ENCODE peak calls at places on chromosomes 6 and 20, in ten cellular contexts. Y, Z, I, J, R, W, N, Q, A and K are unnamed samples.
A peak's percentile ranks its signal among the peaks of the same experiment; 100 is the strongest.

GRCh38 chr6:22470454-22471368 is 98.7 kb upstream of the HDGFL1 start:
- DNase-seq in W (no peak), Y (no peak), N (no peak), Q (no peak), I (no peak), R (peak; percentile 58), A (peak; percentile 63), Z (peak; percentile 89), J (no peak), K (peak; percentile 54)

GRCh38 chr6:6008114-6008647 is 1.5 kb upstream of the NRN1 start:
- DNase-seq in Y (no peak), I (no peak), J (no peak), Z (no peak), A (no peak), Q (no peak), R (no peak), N (no peak), W (no peak), K (no peak)

GRCh38 chr20:30412972-30413371 is 844.5 kb upstream of the DEFB115 start:
- DNase-seq in W (no peak), Y (no peak), R (no peak), J (no peak), I (no peak), A (no peak), Z (no peak), Q (no peak), N (no peak), K (no peak)

GRCh38 chr6:13708679-13709261 is 2.9 kb downstream of the RANBP9 start:
- DNase-seq in Z (peak; percentile 14), Y (no peak), W (no peak), N (no peak), I (no peak), Q (peak; percentile 45), A (no peak), J (no peak), R (no peak), K (no peak)

GRCh38 chr6:44056392-44057237 is 70.6 kb downstream of the MRPL14 start:
- DNase-seq in Y (no peak), R (peak; percentile 60), W (no peak), J (no peak), Q (no peak), A (peak; percentile 49), Z (no peak), N (no peak), I (no peak), K (no peak)

GRCh38 chr20:1876975-1877603 is 18.1 kb upstream of the SIRPA start:
- DNase-seq in J (no peak), A (no peak), N (peak; percentile 44), W (no peak), Y (no peak), Z (no peak), I (no peak), R (peak; percentile 73), Q (peak; percentile 46), K (no peak)

GRCh38 chr6:79440590-79440989 is 96.6 kb downstream of the LCA5 start:
- DNase-seq in I (no peak), J (no peak), R (no peak), Q (no peak), Y (no peak), N (no peak), Z (no peak), W (no peak), A (no peak), K (no peak)

GRCh38 chr6:53628354-53629119 is 37.0 kb downstream of the KLHL31 start:
- DNase-seq in A (no peak), J (no peak), I (no peak), Z (peak; percentile 98), W (no peak), Q (no peak), Y (no peak), N (no peak), R (no peak), K (no peak)

GRCh38 chr6:122220254-122220653 is 179.2 kb upstream of the HSF2 start:
- DNase-seq in R (no peak), A (no peak), Z (no peak), Y (no peak), W (no peak), J (no peak), I (no peak), Q (no peak), N (no peak), K (no peak)

GRCh38 chr6:158031445-158032353 is 50.0 kb downstream of the SYNJ2 start:
- DNase-seq in J (no peak), Y (no peak), I (peak; percentile 87), Q (no peak), Z (no peak), R (peak; percentile 16), A (no peak), N (peak; percentile 21), W (peak; percentile 50), K (peak; percentile 82)

GRCh38 chr6:158033077-158033750 is 51.6 kb downstream of the SYNJ2 start:
- DNase-seq in I (no peak), A (no peak), N (no peak), Y (no peak), Q (no peak), Z (no peak), R (no peak), W (no peak), J (no peak), K (peak; percentile 43)

GRCh38 chr6:158036261-158036660 is 54.6 kb downstream of the SYNJ2 start:
- DNase-seq in J (no peak), I (no peak), A (no peak), Y (no peak), W (no peak), N (no peak), Q (no peak), Z (no peak), R (no peak), K (no peak)

GRCh38 chr6:158032354-158032733 is 50.7 kb downstream of the SYNJ2 start:
- DNase-seq in Q (no peak), A (no peak), Y (no peak), Z (no peak), W (no peak), I (no peak), R (no peak), J (no peak), N (no peak), K (peak; percentile 28)

DNA sequence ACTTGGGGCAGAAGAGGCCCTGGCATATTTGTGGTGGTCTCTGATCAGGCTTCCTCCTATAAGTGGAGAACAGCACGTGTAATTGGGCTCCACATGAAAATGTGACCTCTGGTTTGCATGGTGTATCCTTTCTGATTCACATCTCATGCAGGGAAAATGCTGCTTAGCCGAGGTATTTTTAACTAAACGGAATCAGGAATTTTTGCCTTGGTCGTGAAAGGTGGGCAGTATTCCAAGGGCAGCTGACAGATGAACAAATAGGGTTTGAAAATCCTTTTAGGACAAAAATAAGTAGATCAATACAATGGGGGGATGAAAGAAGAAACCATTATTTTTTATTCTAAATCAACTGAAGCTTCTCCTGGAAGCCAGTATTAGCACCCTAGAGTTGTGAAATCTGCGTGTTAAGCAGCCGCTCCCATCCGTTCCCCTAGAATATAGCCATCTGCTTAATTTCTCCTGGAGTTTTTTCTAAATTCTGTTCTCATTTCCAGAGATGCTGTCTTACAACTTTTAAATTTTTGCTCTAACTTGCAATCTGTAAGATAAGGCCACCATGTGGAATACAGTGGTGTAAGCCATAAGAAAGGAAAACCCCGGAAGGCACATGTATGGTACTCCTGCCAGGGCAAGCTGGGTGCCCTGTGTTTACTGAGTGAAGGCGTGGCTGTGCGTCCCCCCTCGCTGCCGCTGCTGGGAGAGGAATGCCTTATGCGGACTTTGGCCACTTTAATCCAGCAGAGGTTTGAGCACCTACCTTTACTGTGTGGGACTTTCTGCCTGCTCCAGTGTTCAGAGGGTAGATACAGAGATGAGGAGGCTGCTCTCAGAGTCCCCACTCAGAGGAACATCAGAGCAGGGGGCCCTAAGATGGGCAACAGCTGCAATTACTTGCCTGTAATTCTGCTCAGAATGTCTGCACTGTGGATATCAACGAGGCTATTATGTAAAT is 52.4 kb downstream of the SYNJ2 start:
- DNase-seq in Y (no peak), Q (no peak), W (no peak), N (no peak), A (peak; percentile 92), I (no peak), J (no peak), Z (no peak), R (peak; percentile 83), K (peak; percentile 28)
- H3K4me3 ChIP-seq in Y (no peak overlapping the region), Q (no peak overlapping the region), W (no peak overlapping the region), N (peak overlapping the region; percentile 18), A (no peak overlapping the region), I (no peak overlapping the region), J (no peak overlapping the region), Z (no peak overlapping the region), R (no peak overlapping the region), K (no peak overlapping the region)

DNA sequence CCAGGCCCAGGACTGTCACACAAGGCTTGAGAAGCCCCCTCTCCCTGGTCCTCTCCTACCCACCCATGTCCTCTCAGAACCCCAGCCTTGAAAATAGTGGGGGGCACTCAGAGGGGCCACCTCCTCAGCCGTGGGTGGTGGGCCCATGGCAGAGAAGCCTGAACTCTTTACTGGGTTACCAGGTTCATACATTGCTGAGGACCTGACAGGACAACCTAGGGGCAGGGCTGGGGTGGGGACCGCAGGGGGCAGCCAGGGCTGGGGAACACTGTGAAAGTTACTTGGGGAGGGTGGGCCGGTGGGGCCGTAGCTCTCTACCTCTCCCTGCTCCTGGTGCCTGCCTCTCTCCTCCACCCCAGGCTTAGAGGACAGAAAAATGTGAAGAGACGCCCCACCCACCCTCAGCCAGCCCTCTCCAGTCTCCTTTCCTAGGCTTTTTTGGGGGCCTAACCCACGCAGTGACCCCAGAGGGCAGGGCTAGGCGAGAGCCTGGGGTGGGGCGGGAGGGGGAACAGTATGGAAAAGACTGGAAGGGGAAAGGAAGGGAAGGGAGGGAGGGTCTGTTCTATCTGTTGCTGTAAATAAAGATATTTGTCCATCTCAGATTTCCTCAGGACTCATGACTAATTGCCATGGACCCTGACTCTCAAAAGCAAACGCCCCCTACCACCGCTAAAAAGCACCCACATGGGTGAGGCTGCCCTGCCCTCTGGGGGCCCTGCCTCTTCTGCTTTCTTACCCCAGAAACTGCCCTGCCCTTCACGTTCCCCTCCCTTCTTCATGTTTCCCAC is 15.6 kb downstream of the MDFI start:
- DNase-seq in Z (no peak), N (no peak), Q (no peak), I (no peak), J (no peak), A (no peak), W (no peak), Y (no peak), R (no peak), K (peak; percentile 19)
- H3K36me3 ChIP-seq in Z (peaks cover 5% of the 10 kb centered on the region), N (peaks cover 26% of the 10 kb centered on the region), Q (no peaks in the 10 kb centered on the region), I (no peaks in the 10 kb centered on the region), J (peaks cover 3% of the 10 kb centered on the region), A (no peaks in the 10 kb centered on the region), W (no peaks in the 10 kb centered on the region), Y (no peaks in the 10 kb centered on the region), R (no peaks in the 10 kb centered on the region), K (no peaks in the 10 kb centered on the region)

DNA sequence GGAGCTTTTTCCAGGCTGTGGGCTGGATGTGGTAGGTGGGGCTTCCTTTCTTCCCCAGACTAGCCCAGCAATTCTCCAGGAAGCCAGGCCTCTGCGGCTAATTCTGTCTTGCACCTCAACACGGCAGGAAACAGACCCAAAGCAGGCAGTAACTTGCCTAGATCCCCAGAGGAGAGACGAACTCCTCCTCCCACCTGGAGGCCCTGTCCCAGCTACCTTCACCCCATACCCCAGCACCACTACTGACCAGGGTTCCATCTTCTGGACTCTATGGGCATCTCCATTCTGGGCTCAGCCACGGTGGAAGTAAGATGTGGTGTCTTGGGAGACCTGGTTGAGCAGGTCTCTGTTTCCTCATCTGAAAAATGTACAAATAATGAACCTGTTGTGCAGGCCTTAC is 48.4 kb upstream of the ZNF337 start:
- DNase-seq in I (no peak), W (no peak), R (no peak), Z (no peak), Y (no peak), Q (no peak), N (no peak), A (no peak), J (no peak), K (no peak)
- H3K4me3 ChIP-seq in I (no peak overlapping the region), W (no peak overlapping the region), R (no peak overlapping the region), Z (no peak overlapping the region), Y (no peak overlapping the region), Q (no peak overlapping the region), N (no peak overlapping the region), A (no peak overlapping the region), J (no peak overlapping the region), K (no peak overlapping the region)

GRCh38 chr6:143238306-143238705 is 177.6 kb downstream of the AIG1 start:
- DNase-seq in W (no peak), A (no peak), Z (no peak), N (no peak), Y (no peak), I (no peak), Q (no peak), J (no peak), R (no peak), K (no peak)
- H3K36me3 ChIP-seq in W (no peaks in the 10 kb centered on the region), A (no peaks in the 10 kb centered on the region), Z (no peaks in the 10 kb centered on the region), N (no peaks in the 10 kb centered on the region), Y (no peaks in the 10 kb centered on the region), I (no peaks in the 10 kb centered on the region), Q (no peaks in the 10 kb centered on the region), J (no peaks in the 10 kb centered on the region), R (no peaks in the 10 kb centered on the region), K (no peaks in the 10 kb centered on the region)